ENCODE peak calls at places on chromosome 3, in seven cellular contexts. J is pancreas, P is upper lobe of right lung, B is psoas muscle, R is brain microvascular endothelial cell, I is lung, Q is mammary epithelial cell. A is an unnamed sample. For H3K36me3, the result is how much of the 10 kb centered on the place peaks cover.

GRCh38 chr3:170725285-170725731 is 139.4 kb upstream of the SLC7A14 start:
- DNase-seq in J (no peak), P (no peak), B (no peak), R (no peak), I (no peak), Q (no peak), A (no peak)

GRCh38 chr3:56702487-56703315 is 19.6 kb upstream of the TASOR start:
- DNase-seq in J (no peak), P (no peak), B (no peak), R (peak), I (peak), Q (peak), A (no peak)

GRCh38 chr3:32220006-32220405 is 18.5 kb upstream of the CMTM8 start:
- DNase-seq in J (no peak), P (no peak), B (no peak), R (no peak), I (no peak), Q (peak), A (no peak)

GRCh38 chr3:56684029-56684428 is 964 bp upstream of the TASOR start:
- DNase-seq in J (no peak), P (no peak), B (no peak), R (no peak), I (no peak), Q (no peak), A (no peak)

GRCh38 chr3:57918123-57918837 is 89.9 kb upstream of the FLNB start:
- DNase-seq in J (no peak), P (no peak), B (no peak), R (peak), I (no peak), Q (peak), A (no peak)

GRCh38 chr3:169914321-169914720 is 2.9 kb downstream of the SAMD7 start:
- DNase-seq in J (no peak), P (no peak), B (no peak), R (peak), I (no peak), Q (peak), A (no peak)

GRCh38 chr3:197226179-197226578 is 72.2 kb downstream of the DLG1 start:
- DNase-seq in J (no peak), P (no peak), B (no peak), R (no peak), I (no peak), Q (no peak), A (no peak)

GRCh38 chr3:57031622-57032541 is 28.6 kb upstream of the SPATA12 start:
- DNase-seq in J (no peak), P (no peak), B (no peak), R (no peak), I (no peak), Q (no peak), A (no peak)

GRCh38 chr3:8201011-8201410 is 300.6 kb upstream of the LMCD1 start:
- DNase-seq in J (no peak), P (no peak), B (no peak), R (no peak), I (no peak), Q (no peak), A (no peak)

GRCh38 chr3:50627407-50628051 is 10.6 kb downstream of the MAPKAPK3 start:
- DNase-seq in J (peak), P (peak), B (peak), R (peak), I (peak), Q (peak), A (no peak)

GRCh38 chr3:12154151-12154550 is 4.6 kb downstream of the TIMP4 start:
- DNase-seq in J (no peak), P (no peak), B (no peak), R (no peak), I (no peak), Q (no peak), A (no peak)

GRCh38 chr3:151382671-151383070 is 1.9 kb downstream of the P2RY12 start:
- DNase-seq in J (no peak), P (no peak), B (no peak), R (no peak), I (no peak), Q (no peak), A (no peak)

GRCh38 chr3:164360078-164360578 is 718.2 kb downstream of the SI start:
- DNase-seq in J (no peak), P (no peak), B (no peak), R (no peak), I (no peak), Q (no peak), A (no peak)

GRCh38 chr3:126957776-126958637 is 24.9 kb upstream of the PLXNA1 start:
- DNase-seq in J (no peak), P (peak), B (peak), R (no peak), I (no peak), Q (no peak), A (peak)

GRCh38 chr3:73774645-73775044 is 149.9 kb upstream of the PDZRN3 start:
- DNase-seq in J (no peak), P (no peak), B (no peak), R (no peak), I (no peak), Q (no peak), A (no peak)

GRCh38 chr3:16137044-16137443 is 37.4 kb upstream of the GALNT15 start:
- DNase-seq in J (no peak), P (no peak), B (no peak), R (no peak), I (no peak), Q (no peak), A (no peak)

GRCh38 chr3:67654832-67655152 is 380 bp upstream of the SUCLG2 start:
- DNase-seq in J (no peak), P (no peak), B (no peak), R (no peak), I (no peak), Q (no peak), A (peak)

GRCh38 chr3:35639251-35640185 is at the start of gene ARPP21:
- DNase-seq in J (peak), P (peak), B (peak), R (peak), I (no peak), Q (no peak), A (no peak)

GRCh38 chr3:190785047-190785446 is 77.4 kb downstream of the GMNC start:
- DNase-seq in J (no peak), P (no peak), B (no peak), R (no peak), I (no peak), Q (no peak), A (no peak)

GRCh38 chr3:5191555-5192304 is 4.2 kb downstream of the EDEM1 start:
- DNase-seq in J (no peak), P (no peak), B (no peak), R (no peak), I (no peak), Q (no peak), A (no peak)

GRCh38 chr3:22263042-22263441 is 512.0 kb upstream of the ZNF385D start:
- DNase-seq in J (no peak), P (no peak), B (no peak), R (peak), I (no peak), Q (peak), A (no peak)

GRCh38 chr3:177961784-177962183 is 574.5 kb upstream of the KCNMB2 start:
- DNase-seq in J (no peak), P (no peak), B (no peak), R (no peak), I (no peak), Q (no peak), A (no peak)

GRCh38 chr3:149186219-149186618 is 35.4 kb downstream of the CP start:
- DNase-seq in J (no peak), P (no peak), B (no peak), R (no peak), I (no peak), Q (no peak), A (no peak)

GRCh38 chr3:128348075-128348474 is 118.6 kb downstream of the DNAJB8 start:
- DNase-seq in J (no peak), P (no peak), B (peak), R (no peak), I (no peak), Q (no peak), A (no peak)

GRCh38 chr3:111667621-111668239 is 72.6 kb upstream of the ZBED2 start:
- DNase-seq in J (no peak), P (no peak), B (no peak), R (peak), I (peak), Q (peak), A (peak)

GRCh38 chr3:15606434-15606891 is 4.9 kb downstream of the BTD start:
- DNase-seq in J (no peak), P (no peak), B (no peak), R (no peak), I (no peak), Q (no peak), A (no peak)

GRCh38 chr3:66625464-66626216 is 124.8 kb upstream of the LRIG1 start:
- DNase-seq in J (no peak), P (no peak), B (no peak), R (no peak), I (no peak), Q (no peak), A (no peak)

GRCh38 chr3:36579746-36580145 is 184.6 kb downstream of the DCLK3 start:
- DNase-seq in J (no peak), P (no peak), B (no peak), R (no peak), I (no peak), Q (no peak), A (no peak)

GRCh38 chr3:180073561-180073960 is 36.8 kb upstream of the PEX5L start:
- DNase-seq in J (no peak), P (no peak), B (no peak), R (no peak), I (no peak), Q (peak), A (no peak)

GRCh38 chr3:30546934-30547333 is 59.5 kb upstream of the TGFBR2 start:
- DNase-seq in J (no peak), P (no peak), B (no peak), R (no peak), I (no peak), Q (no peak), A (no peak)

GRCh38 chr3:7876741-7877297 is 624.8 kb upstream of the LMCD1 start:
- DNase-seq in J (no peak), P (no peak), B (no peak), R (no peak), I (no peak), Q (no peak), A (no peak)

GRCh38 chr3:194181612-194182011 is 45.7 kb downstream of the HES1 start:
- DNase-seq in J (no peak), P (no peak), B (no peak), R (no peak), I (no peak), Q (no peak), A (no peak)

GRCh38 chr3:194176274-194176991 is 40.5 kb downstream of the HES1 start:
- DNase-seq in J (no peak), P (no peak), B (no peak), R (no peak), I (no peak), Q (no peak), A (no peak)

GRCh38 chr3:194177156-194177555 is 41.2 kb downstream of the HES1 start:
- DNase-seq in J (no peak), P (no peak), B (no peak), R (no peak), I (no peak), Q (no peak), A (no peak)

GRCh38 chr3:194178128-194178527 is 42.2 kb downstream of the HES1 start:
- DNase-seq in J (no peak), P (no peak), B (no peak), R (no peak), I (no peak), Q (no peak), A (no peak)

GRCh38 chr3:194178693-194179092 is 42.7 kb downstream of the HES1 start:
- DNase-seq in J (no peak), P (no peak), B (no peak), R (no peak), I (no peak), Q (no peak), A (no peak)
- H3K4me3 ChIP-seq in J (no peak), P (no peak), B (no peak), R (no peak), I (no peak), Q (no peak), A (no peak)

GRCh38 chr3:186783731-186784515 is 546 bp downstream of the EIF4A2 start:
- DNase-seq in J (peak), P (peak), B (peak), R (peak), I (peak), Q (peak), A (peak)
- H3K36me3 ChIP-seq in J (under half), P (under half), B (under half), R (half or more), I (under half), Q (under half), A (under half)

GRCh38 chr3:42655331-42655888 is 1.9 kb downstream of the ZBTB47 start:
- DNase-seq in J (peak), P (peak), B (peak), R (no peak), I (no peak), Q (no peak), A (peak)
- H3K4me3 ChIP-seq in J (peak), P (peak), B (peak), R (peak), I (no peak), Q (peak), A (peak)

GRCh38 chr3:52403955-52404354 is 40.9 kb downstream of the SEMA3G start:
- DNase-seq in J (no peak), P (peak), B (peak), R (no peak), I (no peak), Q (no peak), A (no peak)

GRCh38 chr3:52404391-52404790 is 40.5 kb downstream of the SEMA3G start:
- DNase-seq in J (no peak), P (peak), B (peak), R (no peak), I (no peak), Q (no peak), A (no peak)

GRCh38 chr3:52406231-52406661 is 38.7 kb downstream of the SEMA3G start:
- DNase-seq in J (peak), P (peak), B (peak), R (no peak), I (no peak), Q (peak), A (peak)

GRCh38 chr3:52405601-52406115 is 39.2 kb downstream of the SEMA3G start:
- DNase-seq in J (no peak), P (peak), B (peak), R (no peak), I (no peak), Q (peak), A (peak)

DNA sequence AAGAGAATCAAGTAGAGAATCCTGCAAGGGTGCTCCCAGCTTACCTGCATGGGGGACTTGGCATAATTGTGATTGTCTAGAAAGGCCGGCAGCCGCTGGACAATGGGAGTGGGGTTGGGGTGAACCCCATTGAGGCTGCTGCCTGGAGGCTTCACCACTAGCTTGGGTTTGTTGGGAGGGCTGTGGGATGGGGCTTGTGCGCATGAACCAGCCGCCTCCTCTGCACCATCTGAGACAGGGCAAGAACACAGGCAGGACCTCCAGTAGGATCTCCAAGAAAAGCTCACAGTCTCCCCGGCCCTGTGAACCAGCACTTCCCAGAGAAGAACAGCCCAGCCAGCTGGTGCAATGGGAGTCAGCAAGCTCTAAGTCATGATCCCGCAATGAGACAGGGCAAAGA is 39.8 kb downstream of the SEMA3G start:
- DNase-seq in J (no peak), P (peak), B (peak), R (no peak), I (no peak), Q (no peak), A (no peak)
- H3K36me3 ChIP-seq in J (under half), P (half or more), B (half or more), R (half or more), I (under half), Q (under half), A (half or more)

GRCh38 chr3:52367891-52368880 is 52.1 kb downstream of the DNAH1 start:
- DNase-seq in J (no peak), P (no peak), B (no peak), R (no peak), I (no peak), Q (no peak), A (no peak)

GRCh38 chr3:52374173-52374572 is 58.1 kb downstream of the DNAH1 start:
- DNase-seq in J (no peak), P (no peak), B (no peak), R (no peak), I (no peak), Q (no peak), A (no peak)

GRCh38 chr3:52373676-52374075 is 57.6 kb downstream of the DNAH1 start:
- DNase-seq in J (no peak), P (no peak), B (no peak), R (no peak), I (no peak), Q (no peak), A (no peak)

DNA sequence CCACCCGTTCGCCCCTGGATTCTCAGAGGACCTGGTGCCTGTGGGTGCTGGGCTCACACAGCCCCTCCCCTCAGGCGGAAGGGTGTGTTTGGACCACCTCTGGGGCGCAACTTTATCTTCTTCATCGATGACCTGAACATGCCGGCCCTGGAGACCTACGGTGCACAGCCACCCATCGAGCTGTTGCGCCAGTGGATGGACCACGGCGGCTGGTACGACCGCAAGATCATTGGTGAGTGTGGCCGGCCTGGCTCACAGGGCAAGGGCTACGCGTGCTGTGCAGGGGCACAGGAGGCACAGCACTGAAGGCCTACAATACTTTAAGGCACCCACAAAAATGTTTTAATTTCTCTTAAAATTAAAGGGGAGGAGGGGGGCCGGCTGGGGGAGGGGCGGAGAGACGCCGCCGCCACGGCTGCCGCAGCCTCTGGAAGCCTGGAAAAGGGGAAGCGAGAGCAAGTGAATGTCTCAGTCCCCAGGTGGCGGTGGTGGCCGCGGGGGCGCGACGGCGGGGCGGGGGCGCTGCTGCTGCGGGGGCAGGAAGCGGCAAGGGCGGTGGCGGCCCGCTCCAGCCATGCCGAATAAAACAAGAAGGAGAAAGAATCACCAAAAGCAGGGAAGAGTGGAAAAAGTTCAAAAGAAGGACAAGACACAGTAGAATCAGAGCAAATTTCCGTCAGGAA is 56.8 kb downstream of the DNAH1 start:
- DNase-seq in J (no peak), P (peak), B (no peak), R (no peak), I (peak), Q (no peak), A (peak)
- H3K4me3 ChIP-seq in J (no peak), P (peak), B (no peak), R (peak), I (no peak), Q (no peak), A (peak)

GRCh38 chr3:134357914-134358811 is 16.1 kb downstream of the AMOTL2 start:
- DNase-seq in J (peak), P (peak), B (peak), R (peak), I (peak), Q (peak), A (peak)
- H3K36me3 ChIP-seq in J (under half), P (half or more), B (half or more), R (half or more), I (under half), Q (half or more), A (half or more)

GRCh38 chr3:153397806-153398205 is 235.8 kb downstream of the RAP2B start:
- DNase-seq in J (no peak), P (no peak), B (no peak), R (no peak), I (no peak), Q (no peak), A (no peak)

GRCh38 chr3:153399636-153400035 is 237.6 kb downstream of the RAP2B start:
- DNase-seq in J (no peak), P (no peak), B (no peak), R (no peak), I (no peak), Q (no peak), A (no peak)

GRCh38 chr3:153404157-153404556 is 242.1 kb downstream of the RAP2B start:
- DNase-seq in J (no peak), P (no peak), B (no peak), R (no peak), I (no peak), Q (no peak), A (no peak)

GRCh38 chr3:153396581-153396980 is 234.6 kb downstream of the RAP2B start:
- DNase-seq in J (no peak), P (no peak), B (no peak), R (no peak), I (no peak), Q (no peak), A (no peak)

GRCh38 chr3:153400641-153401040 is 238.6 kb downstream of the RAP2B start:
- DNase-seq in J (no peak), P (no peak), B (no peak), R (no peak), I (no peak), Q (peak), A (no peak)
- H3K4me3 ChIP-seq in J (no peak), P (no peak), B (no peak), R (no peak), I (no peak), Q (no peak), A (no peak)

GRCh38 chr3:142896201-142896755 is 7.4 kb upstream of the PCOLCE2 start:
- DNase-seq in J (no peak), P (no peak), B (no peak), R (peak), I (no peak), Q (peak), A (no peak)

GRCh38 chr3:142889263-142890014 is 556 bp upstream of the PCOLCE2 start:
- DNase-seq in J (no peak), P (no peak), B (no peak), R (no peak), I (no peak), Q (no peak), A (no peak)

GRCh38 chr3:142890592-142890991 is 1.7 kb upstream of the PCOLCE2 start:
- DNase-seq in J (no peak), P (no peak), B (no peak), R (no peak), I (no peak), Q (no peak), A (no peak)

GRCh38 chr3:142894493-142894892 is 5.6 kb upstream of the PCOLCE2 start:
- DNase-seq in J (no peak), P (no peak), B (no peak), R (no peak), I (no peak), Q (no peak), A (no peak)

GRCh38 chr3:142892714-142893113 is 3.8 kb upstream of the PCOLCE2 start:
- DNase-seq in J (no peak), P (no peak), B (no peak), R (no peak), I (no peak), Q (no peak), A (no peak)
- H3K36me3 ChIP-seq in J (under half), P (under half), B (under half), R (under half), I (under half), Q (under half), A (under half)